ENCODE peak calls at places on chromosomes 4 and X, in six cellular contexts. One of them, this sample, is unnamed.

GRCh38 chrX:152632445-152633097 is 5.1 kb upstream of the GABRQ start:
- DNase-seq in GM12892: no peak
- DNase-seq in A549: peak; percentile 14
- DNase-seq in ovary: no peak
- DNase-seq in breast epithelium: peak; percentile 20
- DNase-seq in IMR-90: peak; percentile 24
- DNase-seq in this sample: peak; percentile 52

GRCh38 chr4:110586137-110586850 is 36.6 kb downstream of the PITX2 start:
- DNase-seq in GM12892: no peak
- DNase-seq in A549: peak; percentile 52
- DNase-seq in ovary: no peak
- DNase-seq in breast epithelium: no peak
- DNase-seq in IMR-90: peak; percentile 69
- DNase-seq in this sample: no peak

GRCh38 chr4:37561196-37561802 is 124.9 kb downstream of the RELL1 start:
- DNase-seq in GM12892: no peak
- DNase-seq in A549: no peak
- DNase-seq in ovary: no peak
- DNase-seq in breast epithelium: no peak
- DNase-seq in IMR-90: no peak
- DNase-seq in this sample: no peak

GRCh38 chr4:81031389-81032173 is 1.1 kb downstream of the BMP3 start:
- DNase-seq in GM12892: peak; percentile 24
- DNase-seq in A549: no peak
- DNase-seq in ovary: no peak
- DNase-seq in breast epithelium: no peak
- DNase-seq in IMR-90: no peak
- DNase-seq in this sample: no peak

GRCh38 chrX:108736509-108737479 is at the start of gene IRS4:
- DNase-seq in GM12892: no peak
- DNase-seq in A549: no peak
- DNase-seq in ovary: peak; percentile 82
- DNase-seq in breast epithelium: no peak
- DNase-seq in IMR-90: no peak
- DNase-seq in this sample: no peak

GRCh38 chr4:148270600-148270999 is 171.6 kb downstream of the NR3C2 start:
- DNase-seq in GM12892: no peak
- DNase-seq in A549: no peak
- DNase-seq in ovary: no peak
- DNase-seq in breast epithelium: no peak
- DNase-seq in IMR-90: no peak
- DNase-seq in this sample: no peak

GRCh38 chrX:63657821-63658220 is 127.2 kb downstream of the ARHGEF9 start:
- DNase-seq in GM12892: no peak
- DNase-seq in A549: no peak
- DNase-seq in ovary: no peak
- DNase-seq in breast epithelium: peak; percentile 55
- DNase-seq in IMR-90: peak; percentile 78
- DNase-seq in this sample: no peak

GRCh38 chrX:71911023-71911730 is 532 bp downstream of the NHSL2 start:
- DNase-seq in GM12892: no peak
- DNase-seq in A549: peak; percentile 42
- DNase-seq in ovary: peak; percentile 38
- DNase-seq in breast epithelium: no peak
- DNase-seq in IMR-90: no peak
- DNase-seq in this sample: no peak

GRCh38 chrX:35919536-35920309 is at the start of gene CFAP47:
- DNase-seq in GM12892: no peak
- DNase-seq in A549: peak; percentile 22
- DNase-seq in ovary: no peak
- DNase-seq in breast epithelium: no peak
- DNase-seq in IMR-90: no peak
- DNase-seq in this sample: no peak

GRCh38 chr4:186719925-186720694 is 3.5 kb downstream of the FAT1 start:
- DNase-seq in GM12892: no peak
- DNase-seq in A549: no peak
- DNase-seq in ovary: no peak
- DNase-seq in breast epithelium: no peak
- DNase-seq in IMR-90: no peak
- DNase-seq in this sample: no peak

GRCh38 chrX:20265726-20266681 is 705 bp downstream of the RPS6KA3 start:
- DNase-seq in GM12892: peak; percentile 8
- DNase-seq in A549: peak; percentile 19
- DNase-seq in ovary: peak; percentile 58
- DNase-seq in breast epithelium: no peak
- DNase-seq in IMR-90: peak; percentile 12
- DNase-seq in this sample: no peak

DNA sequence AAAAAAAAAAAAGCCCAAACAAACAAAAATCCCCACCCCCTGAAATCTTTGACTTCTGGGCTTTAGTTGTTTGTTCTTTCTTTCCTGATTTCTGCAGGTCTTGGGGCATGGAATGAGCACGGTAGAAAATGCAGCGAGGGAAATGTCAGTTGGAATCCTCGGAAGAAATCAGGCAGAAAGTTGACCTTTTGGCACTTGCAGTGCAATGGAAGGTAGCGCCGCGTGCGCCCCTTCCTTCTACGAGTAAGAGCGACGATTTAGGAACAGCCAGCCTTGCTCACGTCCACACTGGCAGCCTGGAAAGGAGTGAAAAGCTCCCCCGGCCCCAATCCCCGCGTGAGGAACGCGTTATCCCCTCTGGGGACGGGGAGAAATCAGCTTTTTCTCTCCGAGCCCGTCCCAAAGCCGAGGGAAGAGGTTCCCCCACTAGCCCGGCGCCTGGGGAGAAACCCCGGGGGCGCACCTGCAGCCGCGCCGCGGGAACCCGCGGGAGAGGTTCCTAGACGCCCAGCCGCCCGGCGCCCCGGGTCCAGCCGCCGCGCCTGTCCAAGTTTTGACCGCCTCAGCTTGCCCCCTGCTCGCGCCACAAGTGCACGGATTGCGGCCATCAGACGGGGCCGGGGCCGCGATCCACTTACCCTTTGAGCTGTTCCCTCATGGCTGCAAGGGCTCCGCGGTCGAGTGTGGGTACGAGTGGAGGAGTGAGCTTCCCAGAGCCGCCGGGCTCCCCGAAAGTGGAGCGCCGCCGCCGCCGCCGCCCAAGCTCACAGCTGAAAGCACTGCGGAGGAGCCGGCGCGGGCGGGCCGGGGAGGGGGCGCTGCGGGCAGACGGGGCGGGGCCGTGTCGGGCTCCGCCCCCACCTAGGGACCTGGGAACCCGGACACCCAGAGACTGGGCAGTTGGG is 194.6 kb upstream of the FTHL17 start:
- DNase-seq in GM12892: peak; percentile 11
- DNase-seq in A549: no peak
- DNase-seq in ovary: peak; percentile 78
- DNase-seq in breast epithelium: peak; percentile 33
- DNase-seq in IMR-90: no peak
- DNase-seq in this sample: no peak
- TF ChIP-seq POLR2A in GM12892: no peak
- TF ChIP-seq POLR2A in A549: no peak
- TF ChIP-seq POLR2A in ovary: no peak
- TF ChIP-seq POLR2A in breast epithelium: no peak
- TF ChIP-seq POLR2A in IMR-90: no peak
- TF ChIP-seq POLR2A in this sample: no peak

GRCh38 chr4:87017580-87018061 is 82.8 kb downstream of the AFF1 start:
- DNase-seq in GM12892: no peak
- DNase-seq in A549: no peak
- DNase-seq in ovary: no peak
- DNase-seq in breast epithelium: no peak
- DNase-seq in IMR-90: peak; percentile 88
- DNase-seq in this sample: no peak
- TF ChIP-seq POLR2A in GM12892: no peak
- TF ChIP-seq POLR2A in A549: no peak
- TF ChIP-seq POLR2A in ovary: no peak
- TF ChIP-seq POLR2A in breast epithelium: no peak
- TF ChIP-seq POLR2A in IMR-90: no peak
- TF ChIP-seq POLR2A in this sample: no peak

GRCh38 chr4:7971159-7971631 is 31.5 kb upstream of the AFAP1 start:
- DNase-seq in GM12892: no peak
- DNase-seq in A549: no peak
- DNase-seq in ovary: peak; percentile 51
- DNase-seq in breast epithelium: no peak
- DNase-seq in IMR-90: no peak
- DNase-seq in this sample: no peak

GRCh38 chr4:7967501-7968261 is 28.0 kb upstream of the AFAP1 start:
- DNase-seq in GM12892: no peak
- DNase-seq in A549: no peak
- DNase-seq in ovary: no peak
- DNase-seq in breast epithelium: no peak
- DNase-seq in IMR-90: peak; percentile 54
- DNase-seq in this sample: no peak

GRCh38 chr4:7968262-7968896 is 28.7 kb upstream of the AFAP1 start:
- DNase-seq in GM12892: no peak
- DNase-seq in A549: no peak
- DNase-seq in ovary: no peak
- DNase-seq in breast epithelium: no peak
- DNase-seq in IMR-90: no peak
- DNase-seq in this sample: no peak

GRCh38 chr4:7971881-7972500 is 32.3 kb upstream of the AFAP1 start:
- DNase-seq in GM12892: no peak
- DNase-seq in A549: no peak
- DNase-seq in ovary: no peak
- DNase-seq in breast epithelium: no peak
- DNase-seq in IMR-90: no peak
- DNase-seq in this sample: no peak

GRCh38 chr4:7970031-7970946 is 30.6 kb upstream of the AFAP1 start:
- DNase-seq in GM12892: peak; percentile 56
- DNase-seq in A549: no peak
- DNase-seq in ovary: peak; percentile 64
- DNase-seq in breast epithelium: peak; percentile 27
- DNase-seq in IMR-90: peak; percentile 58
- DNase-seq in this sample: no peak
- TF ChIP-seq POLR2A in GM12892: no peak
- TF ChIP-seq POLR2A in A549: no peak
- TF ChIP-seq POLR2A in ovary: no peak
- TF ChIP-seq POLR2A in breast epithelium: no peak
- TF ChIP-seq POLR2A in IMR-90: no peak
- TF ChIP-seq POLR2A in this sample: no peak

GRCh38 chrX:47560831-47561652 is at the start of gene ARAF:
- DNase-seq in GM12892: peak; percentile 75
- DNase-seq in A549: peak; percentile 95
- DNase-seq in ovary: peak; percentile 96
- DNase-seq in breast epithelium: peak; percentile 98
- DNase-seq in IMR-90: peak; percentile 99
- DNase-seq in this sample: no peak
- TF ChIP-seq POLR2A in GM12892: peak; percentile 77
- TF ChIP-seq POLR2A in A549: peak; percentile 51
- TF ChIP-seq POLR2A in ovary: peak; percentile 77
- TF ChIP-seq POLR2A in breast epithelium: no peak
- TF ChIP-seq POLR2A in IMR-90: peak; percentile 76
- TF ChIP-seq POLR2A in this sample: no peak

DNA sequence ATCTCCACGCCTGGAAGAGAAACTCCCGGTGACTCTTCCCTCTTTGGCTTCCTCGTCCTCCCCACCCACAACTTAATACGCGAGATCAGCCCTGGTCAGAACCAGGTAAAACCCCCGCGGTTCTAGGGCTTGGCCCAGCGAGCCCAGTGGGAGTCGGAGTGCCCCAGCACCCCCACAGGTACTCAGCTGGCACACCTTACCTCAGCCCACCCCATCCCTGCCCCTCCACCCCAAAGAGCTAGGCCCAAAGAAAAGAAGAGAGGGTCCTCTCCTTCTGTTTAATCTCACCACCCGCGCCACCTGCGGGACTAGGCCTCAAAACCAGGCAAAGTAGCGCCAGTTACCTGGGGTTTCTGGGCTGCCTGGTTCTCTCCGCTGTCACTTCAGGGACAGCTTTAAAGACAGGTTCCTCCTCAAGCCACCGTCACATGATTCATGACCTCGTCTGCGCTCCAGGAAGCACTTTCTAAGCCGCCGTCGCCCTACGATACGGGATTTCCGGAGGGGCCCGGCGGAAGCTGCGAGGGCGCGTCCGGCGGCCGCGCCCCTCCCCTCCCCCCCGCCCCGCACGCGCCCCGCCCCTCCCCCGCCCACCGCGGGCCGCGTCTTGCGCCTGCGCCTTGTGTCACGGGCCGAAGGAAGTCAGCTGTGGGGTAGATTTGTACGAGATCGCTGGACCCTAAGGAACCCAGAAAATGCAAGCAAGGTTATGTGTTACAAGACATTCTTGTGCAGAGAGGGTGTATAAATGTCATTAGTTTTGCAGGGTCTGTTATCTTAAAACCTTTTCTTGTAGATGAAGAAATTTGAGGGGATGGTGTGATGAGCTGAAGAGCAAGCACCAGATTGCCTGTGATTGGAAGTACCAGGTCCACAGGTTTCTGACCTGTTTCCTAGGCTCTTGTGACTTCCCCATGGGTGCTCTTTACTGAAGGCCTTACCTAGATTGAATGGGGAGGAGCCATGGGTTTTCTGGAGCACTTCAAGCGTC is at the start of gene LAMTOR3:
- DNase-seq in GM12892: peak; percentile 75
- DNase-seq in A549: peak; percentile 60
- DNase-seq in ovary: peak; percentile 92
- DNase-seq in breast epithelium: peak; percentile 88
- DNase-seq in IMR-90: peak; percentile 88
- DNase-seq in this sample: peak; percentile 98
- TF ChIP-seq POLR2A in GM12892: peak; percentile 73
- TF ChIP-seq POLR2A in A549: peak; percentile 12
- TF ChIP-seq POLR2A in ovary: peak; percentile 37
- TF ChIP-seq POLR2A in breast epithelium: no peak
- TF ChIP-seq POLR2A in IMR-90: peak; percentile 69
- TF ChIP-seq POLR2A in this sample: no peak

DNA sequence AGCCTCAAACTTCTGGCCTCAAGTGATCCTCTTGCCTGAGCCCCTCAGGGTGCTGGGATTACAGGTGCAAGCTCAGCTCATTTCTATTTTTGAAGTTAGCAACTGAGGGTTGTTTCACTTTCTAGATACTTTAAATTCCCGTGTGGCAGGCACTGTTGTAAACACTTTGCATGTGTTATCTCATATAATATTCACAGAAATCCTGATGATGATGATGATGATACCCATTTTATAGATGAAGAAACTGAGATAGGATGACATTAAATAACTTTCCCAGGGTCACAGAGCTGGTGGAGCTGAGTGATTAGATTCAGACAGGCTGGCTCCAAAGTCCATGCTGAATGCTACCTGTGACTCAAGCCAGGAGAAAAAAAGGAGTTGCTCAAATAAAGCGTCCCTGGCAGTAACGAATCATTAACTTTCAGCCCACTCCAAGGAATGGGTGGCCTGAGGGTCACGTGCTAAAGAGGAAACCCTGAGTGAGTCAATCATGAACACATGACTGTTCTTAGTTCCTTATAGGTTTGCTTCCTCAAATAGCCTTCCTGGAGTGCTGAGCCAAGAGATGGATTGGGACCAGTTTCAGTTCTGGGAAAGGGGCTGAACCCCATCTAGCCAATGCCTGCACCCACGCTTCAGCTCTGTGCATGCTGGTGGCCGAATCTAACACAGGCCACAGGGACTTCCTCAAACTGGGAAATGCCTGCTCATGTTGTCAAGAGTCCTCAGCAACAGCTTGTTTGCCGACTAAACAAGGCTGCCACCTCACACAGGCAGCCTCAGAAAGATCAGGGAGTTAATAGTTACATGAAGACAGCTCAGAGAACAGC is 52.8 kb downstream of the RBM47 start:
- DNase-seq in GM12892: no peak
- DNase-seq in A549: peak; percentile 85
- DNase-seq in ovary: peak; percentile 63
- DNase-seq in breast epithelium: peak; percentile 75
- DNase-seq in IMR-90: peak; percentile 91
- DNase-seq in this sample: no peak
- TF ChIP-seq POLR2A in GM12892: no peak
- TF ChIP-seq POLR2A in A549: no peak
- TF ChIP-seq POLR2A in ovary: no peak
- TF ChIP-seq POLR2A in breast epithelium: no peak
- TF ChIP-seq POLR2A in IMR-90: no peak
- TF ChIP-seq POLR2A in this sample: no peak

GRCh38 chr4:83010522-83011318 is at the start of gene LIN54:
- DNase-seq in GM12892: peak; percentile 74
- DNase-seq in A549: peak; percentile 61
- DNase-seq in ovary: peak; percentile 80
- DNase-seq in breast epithelium: peak; percentile 71
- DNase-seq in IMR-90: peak; percentile 58
- DNase-seq in this sample: no peak
- TF ChIP-seq POLR2A in GM12892: peak; percentile 57
- TF ChIP-seq POLR2A in A549: no peak
- TF ChIP-seq POLR2A in ovary: no peak
- TF ChIP-seq POLR2A in breast epithelium: no peak
- TF ChIP-seq POLR2A in IMR-90: peak; percentile 43
- TF ChIP-seq POLR2A in this sample: no peak